ENCODE peak calls at places on chromosomes 6 and 20, in four cellular contexts. P is NCI-H1092 treated with DMSO at 0.1 percent for 48 hours; H is fibroblast of pulmonary artery; O is activated CD4-positive, CD25-positive, alpha-beta regulatory T cell. Q is an unnamed sample.

GRCh38 chr6:30411515-30412207 is 66.7 kb downstream of the RPP21 start:
- DNase-seq in O (peak), H (peak), P (no peak), Q (peak)

GRCh38 chr6:26269406-26270120 is 95.4 kb upstream of the BTN3A2 start:
- DNase-seq in P (no peak), O (no peak), H (no peak), Q (no peak)

GRCh38 chr6:170099387-170099786 is 191.5 kb downstream of the DLL1 start:
- DNase-seq in P (no peak), O (no peak), H (no peak), Q (no peak)

GRCh38 chr6:2542858-2543218 is 207.9 kb downstream of the MYLK4 start:
- DNase-seq in H (peak), P (no peak), O (no peak), Q (no peak)

GRCh38 chr6:44456070-44456965 is 68.8 kb downstream of the CDC5L start:
- DNase-seq in P (peak), O (no peak), H (peak), Q (peak)

GRCh38 chr6:141035312-141036058 is 1097.2 kb upstream of the GJE1 start:
- DNase-seq in P (no peak), O (no peak), H (no peak), Q (no peak)

GRCh38 chr20:49276895-49277785 is 717 bp downstream of the ZNFX1 start:
- DNase-seq in P (no peak), H (no peak), O (peak), Q (no peak)

GRCh38 chr6:126914172-126914571 is 204.3 kb upstream of the RSPO3 start:
- DNase-seq in H (no peak), O (no peak), P (no peak), Q (no peak)

GRCh38 chr6:127939442-127940066 is 38.7 kb upstream of the THEMIS start:
- DNase-seq in O (no peak), P (no peak), H (peak), Q (no peak)

GRCh38 chr6:132068766-132069165 is 117.6 kb upstream of the CCN2 start:
- DNase-seq in H (no peak), P (no peak), O (no peak), Q (no peak)

GRCh38 chr6:118736351-118736750 is 85.0 kb upstream of the CEP85L start:
- DNase-seq in O (no peak), P (no peak), H (no peak), Q (no peak)

GRCh38 chr6:2126351-2126750 is 119.1 kb downstream of the GMDS start:
- DNase-seq in P (no peak), H (no peak), O (no peak), Q (no peak)

GRCh38 chr6:108168501-108168979 is 2.7 kb downstream of the NR2E1 start:
- DNase-seq in H (peak), P (no peak), O (no peak), Q (no peak)

GRCh38 chr20:383889-384288 is 3.3 kb downstream of the TRIB3 start:
- DNase-seq in O (no peak), H (no peak), P (no peak), Q (no peak)

GRCh38 chr6:53546256-53546655 is 1.4 kb upstream of the GCLC start:
- DNase-seq in O (no peak), P (no peak), H (no peak), Q (no peak)

GRCh38 chr6:152348116-152348515 is 289.0 kb downstream of the SYNE1 start:
- DNase-seq in H (no peak), O (no peak), P (no peak), Q (no peak)

GRCh38 chr6:29509711-29510110 is 22.0 kb upstream of the MAS1L start:
- DNase-seq in H (no peak), O (no peak), P (no peak), Q (no peak)

GRCh38 chr6:4703367-4703766 is 72.8 kb upstream of the CDYL start:
- DNase-seq in H (no peak), P (no peak), O (no peak), Q (no peak)

GRCh38 chr6:110999634-111000270 is 17.9 kb downstream of the RPF2 start:
- DNase-seq in P (peak), O (no peak), H (peak), Q (no peak)

GRCh38 chr6:170374571-170375444 is 68.2 kb downstream of the FAM120B start:
- DNase-seq in P (no peak), O (no peak), H (peak), Q (no peak)

GRCh38 chr6:104613416-104614001 is 246.2 kb downstream of the HACE1 start:
- DNase-seq in O (no peak), H (peak), P (no peak), Q (no peak)

GRCh38 chr6:140744648-140745320 is 1370.3 kb upstream of the CITED2 start:
- DNase-seq in H (peak), O (no peak), P (no peak), Q (no peak)

GRCh38 chr20:56554869-56555268 is 21.8 kb downstream of the FAM209B start:
- DNase-seq in P (peak), H (peak), O (no peak), Q (peak)

GRCh38 chr6:24584390-24584735 is 61.6 kb downstream of the KIAA0319 start:
- DNase-seq in O (no peak), H (no peak), P (peak), Q (no peak)

GRCh38 chr20:5033566-5033965 is 32.3 kb upstream of the SLC23A2 start:
- DNase-seq in H (peak), P (no peak), O (no peak), Q (no peak)

Q was measured in COR-L47.